ENCODE peak calls at places on chromosomes 1 and 21, in six cellular contexts. G is hepatocyte, P is lung, M is upper lobe of right lung, X is Peyer's patch, W is prostate gland. F is an unnamed sample. For H3K4me1, the result is how much of the 10 kb centered on the place peaks cover.

GRCh38 chr1:118618618-118619340 is 369.4 kb downstream of the TBX15 start:
- DNase-seq in P (no peak), W (no peak), X (no peak), M (no peak), G (no peak), F (no peak)

GRCh38 chr1:93871356-93871755 is 7.7 kb downstream of the DNTTIP2 start:
- DNase-seq in X (no peak), M (no peak), W (no peak), G (no peak), P (no peak), F (no peak)

GRCh38 chr1:93698351-93699112 is 16.9 kb upstream of the BCAR3 start:
- DNase-seq in W (no peak), G (no peak), M (peak), X (no peak), P (no peak), F (no peak)

GRCh38 chr1:23824711-23825075 is 536 bp downstream of the HMGCL start:
- DNase-seq in P (no peak), W (no peak), M (no peak), G (no peak), X (no peak), F (no peak)

GRCh38 chr1:181369416-181369815 is 113.9 kb upstream of the CACNA1E start:
- DNase-seq in P (no peak), X (no peak), M (no peak), W (no peak), G (no peak), F (no peak)

GRCh38 chr1:2987773-2988172 is 33.5 kb upstream of the ACTRT2 start:
- DNase-seq in X (peak), G (no peak), M (peak), W (no peak), P (no peak), F (no peak)

GRCh38 chr1:165501351-165501974 is 42.3 kb upstream of the LRRC52 start:
- DNase-seq in X (no peak), W (no peak), M (no peak), P (no peak), G (no peak), F (no peak)

GRCh38 chr1:55718758-55719671 is 503.9 kb upstream of the USP24 start:
- DNase-seq in X (peak), W (no peak), G (peak), M (peak), P (peak), F (no peak)

GRCh38 chr1:47478090-47478489 is 40.2 kb downstream of the FOXD2 start:
- DNase-seq in P (peak), G (peak), X (peak), M (peak), W (peak), F (no peak)

GRCh38 chr1:107525961-107526360 is 385.1 kb downstream of the NTNG1 start:
- DNase-seq in G (no peak), P (no peak), M (no peak), X (no peak), W (no peak), F (no peak)

GRCh38 chr1:209692745-209693504 is 11.7 kb upstream of the HSD11B1 start:
- DNase-seq in P (peak), M (peak), W (peak), X (peak), G (peak), F (peak)

GRCh38 chr1:115373305-115373704 is 35.3 kb upstream of the NGF start:
- DNase-seq in P (no peak), M (no peak), W (no peak), G (no peak), X (no peak), F (no peak)

GRCh38 chr1:88763649-88764406 is 79.8 kb downstream of the PKN2 start:
- DNase-seq in M (no peak), P (no peak), X (no peak), W (no peak), G (no peak), F (no peak)

GRCh38 chr21:46552274-46552673 is 52.6 kb downstream of the S100B start:
- DNase-seq in G (no peak), M (no peak), W (no peak), X (no peak), P (peak), F (no peak)

GRCh38 chr1:31381394-31382287 is 8.8 kb upstream of the FABP3 start:
- DNase-seq in M (no peak), P (no peak), G (no peak), X (no peak), W (no peak), F (no peak)

GRCh38 chr1:84505167-84506001 is 802 bp upstream of the SPATA1 start:
- DNase-seq in M (no peak), X (no peak), G (peak), W (peak), P (peak), F (peak)

GRCh38 chr1:94783342-94784264 is 36.6 kb upstream of the SLC44A3 start:
- DNase-seq in X (peak), G (peak), P (peak), W (peak), M (peak), F (no peak)

GRCh38 chr21:44866780-44867179 is 6.7 kb downstream of the PTTG1IP start:
- DNase-seq in P (no peak), G (peak), X (no peak), W (no peak), M (peak), F (no peak)

GRCh38 chr1:235838021-235838420 is 28.7 kb downstream of the LYST start:
- DNase-seq in M (no peak), P (no peak), G (no peak), W (no peak), X (no peak), F (no peak)

GRCh38 chr1:235841938-235842545 is 24.7 kb downstream of the LYST start:
- DNase-seq in G (no peak), P (no peak), M (no peak), X (no peak), W (no peak), F (no peak)

GRCh38 chr1:235844776-235845175 is 21.9 kb downstream of the LYST start:
- DNase-seq in M (no peak), W (no peak), X (no peak), P (no peak), G (no peak), F (no peak)

DNA sequence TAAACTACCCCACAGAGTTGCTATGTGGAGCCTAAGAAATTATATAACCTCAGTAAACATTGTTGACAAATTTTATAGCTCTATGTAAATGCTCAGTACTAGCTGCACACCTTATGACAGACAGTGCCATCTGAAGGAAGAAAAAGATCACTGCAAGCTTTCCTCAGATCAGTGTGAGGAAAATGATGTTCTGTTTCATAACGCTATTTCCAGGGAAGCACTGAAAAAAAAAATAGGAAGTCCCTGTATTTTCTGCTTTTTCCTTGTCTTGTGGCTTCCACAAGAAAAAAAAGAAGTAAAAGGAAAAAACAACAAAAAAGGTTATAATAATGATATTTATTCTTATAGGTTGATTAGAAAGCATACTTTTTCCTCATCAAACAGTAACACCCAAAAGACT is 23.2 kb downstream of the LYST start:
- DNase-seq in X (no peak), P (no peak), G (peak), W (no peak), M (no peak), F (peak)
- TF ChIP-seq CTCF in X (peak), P (peak), G (peak), W (no peak), M (peak), F (peak)

GRCh38 chr1:10675813-10676212 is 120.6 kb downstream of the CASZ1 start:
- DNase-seq in G (no peak), W (no peak), M (no peak), X (no peak), P (no peak), F (no peak)

GRCh38 chr1:10676987-10677386 is 119.5 kb downstream of the CASZ1 start:
- DNase-seq in P (no peak), W (no peak), X (no peak), G (no peak), M (no peak), F (no peak)

GRCh38 chr1:10678852-10679251 is 117.6 kb downstream of the CASZ1 start:
- DNase-seq in P (no peak), W (no peak), X (no peak), M (no peak), G (no peak), F (no peak)

GRCh38 chr1:10678395-10678794 is 118.1 kb downstream of the CASZ1 start:
- DNase-seq in W (no peak), X (no peak), G (no peak), P (no peak), M (no peak), F (no peak)

GRCh38 chr1:10677508-10678364 is 118.7 kb downstream of the CASZ1 start:
- DNase-seq in G (peak), M (no peak), P (no peak), W (no peak), X (peak), F (no peak)
- H3K4me1 ChIP-seq in G (half or more), M (half or more), P (under half), W (half or more), X (under half), F (under half)

DNA sequence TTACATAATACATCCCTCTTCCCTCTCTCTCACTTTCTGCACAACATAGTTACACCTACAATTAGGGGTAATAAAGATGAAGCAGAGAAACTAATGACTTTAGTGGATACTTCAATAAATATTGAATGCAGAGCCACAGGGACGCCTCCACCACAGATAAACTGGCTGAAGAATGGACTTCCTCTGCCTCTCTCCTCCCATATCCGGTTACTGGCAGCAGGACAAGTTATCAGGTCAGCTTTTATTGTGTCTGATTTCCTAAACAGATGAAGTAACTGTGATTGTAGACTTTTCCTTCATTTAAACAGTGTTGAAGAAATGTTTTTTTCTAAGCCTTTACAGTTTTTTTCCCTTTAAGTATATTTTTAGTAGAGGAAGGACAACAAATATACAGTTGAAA is 281.6 kb downstream of the TPR start:
- DNase-seq in M (no peak), W (no peak), P (no peak), G (no peak), X (no peak), F (no peak)
- TF ChIP-seq CTCF in M (no peak), W (no peak), P (no peak), G (no peak), X (no peak), F (no peak)

DNA sequence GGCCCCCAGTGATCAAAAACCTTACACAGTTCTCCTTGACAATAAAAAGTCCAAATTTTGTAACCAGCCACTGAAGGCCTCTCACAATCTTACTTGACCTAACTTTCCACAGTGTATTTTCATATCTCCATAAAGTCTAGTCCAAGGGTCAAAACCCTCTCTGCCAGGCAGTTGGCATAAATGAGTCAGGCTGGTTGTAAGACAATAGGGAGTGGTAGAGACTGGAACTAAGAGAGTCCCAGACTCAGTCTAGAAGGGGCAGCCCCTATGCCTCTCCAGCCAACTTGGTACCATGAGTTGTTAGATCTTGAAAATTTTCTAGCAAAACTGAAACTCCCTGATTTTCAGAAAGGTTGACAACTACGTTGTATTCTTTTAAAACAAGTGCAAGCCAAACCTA is 21.0 kb downstream of the KIF21B start:
- DNase-seq in P (no peak), X (no peak), W (no peak), G (no peak), M (no peak), F (no peak)
- H3K4me1 ChIP-seq in P (under half), X (under half), W (under half), G (under half), M (under half), F (under half)

DNA sequence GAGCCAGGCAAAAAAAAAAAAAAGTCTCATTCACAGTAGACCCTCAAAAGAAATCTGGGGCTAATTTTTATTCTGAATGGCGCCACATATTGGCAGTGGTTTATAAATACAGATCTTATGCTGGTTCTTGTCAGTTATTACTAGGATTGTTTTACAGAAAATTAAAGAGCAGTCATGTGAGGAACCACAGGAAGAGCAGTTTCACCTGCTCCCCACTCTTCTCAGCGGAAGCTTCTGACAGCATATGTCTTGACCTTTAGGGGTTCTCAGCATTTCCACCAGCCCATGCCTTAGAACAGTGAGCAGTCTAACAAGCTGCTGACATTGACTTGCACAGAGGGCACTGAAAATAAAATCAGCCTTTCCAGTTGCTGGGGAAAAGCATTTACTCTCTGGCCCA is 144.4 kb downstream of the SYT2 start:
- DNase-seq in G (no peak), X (no peak), M (no peak), P (no peak), W (no peak), F (peak)
- TF ChIP-seq CTCF in G (no peak), X (no peak), M (no peak), P (no peak), W (no peak), F (peak)

DNA sequence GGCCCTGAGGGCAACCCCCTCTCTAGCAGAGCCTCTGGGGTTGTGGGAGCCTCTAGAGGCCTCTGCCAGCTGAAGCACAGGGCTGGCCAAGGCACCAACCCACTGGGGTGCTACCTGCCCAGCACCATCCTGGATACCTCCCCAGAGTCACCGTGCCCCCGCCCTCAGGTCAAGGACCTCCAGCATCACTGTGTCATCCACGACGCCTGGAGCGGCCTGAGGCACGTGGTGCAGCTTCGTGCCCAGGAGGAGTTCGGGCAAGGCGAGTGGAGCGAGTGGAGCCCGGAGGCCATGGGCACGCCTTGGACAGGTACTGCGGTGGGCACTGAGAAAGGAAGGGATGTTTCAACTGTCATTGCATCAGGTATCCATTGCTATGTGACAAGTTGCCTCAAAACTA is 30.7 kb downstream of the IL6R start:
- DNase-seq in X (no peak), G (no peak), P (no peak), W (no peak), M (no peak), F (no peak)
- H3K4me1 ChIP-seq in X (under half), G (under half), P (under half), W (under half), M (under half), F (under half)

F was measured in MM.1S.